ENCODE peak calls at places on chromosomes 1 and 21, in six cellular contexts. A, V, D, G, Y and K are unnamed samples.

GRCh38 chr1:4061521-4062031 is 161.5 kb upstream of the C1orf174 start:
- DNase-seq in A (no peak), V (no peak), D (no peak), G (no peak), Y (no peak), K (no peak)

GRCh38 chr1:228723287-228723686 is 12.0 kb upstream of the RHOU start:
- DNase-seq in A (no peak), V (no peak), D (no peak), G (no peak), Y (no peak), K (no peak)

GRCh38 chr21:31772674-31773555 is 41.0 kb upstream of the SCAF4 start:
- DNase-seq in A (no peak), V (no peak), D (no peak), G (no peak), Y (no peak), K (no peak)

GRCh38 chr21:28148400-28149064 is 844.1 kb downstream of the LTN1 start:
- DNase-seq in A (no peak), V (peak; percentile 39), D (no peak), G (no peak), Y (no peak), K (no peak)

GRCh38 chr1:211606327-211606913 is 27.5 kb upstream of the SLC30A1 start:
- DNase-seq in A (no peak), V (no peak), D (no peak), G (no peak), Y (no peak), K (no peak)

GRCh38 chr1:27071049-27071416 is 58.4 kb upstream of the TENT5B start:
- DNase-seq in A (no peak), V (peak; percentile 52), D (no peak), G (peak; percentile 10), Y (peak; percentile 62), K (no peak)

GRCh38 chr1:104906141-104906540 is 1156.4 kb downstream of the AMY1C start:
- DNase-seq in A (no peak), V (no peak), D (no peak), G (no peak), Y (peak; percentile 22), K (no peak)

GRCh38 chr1:119773711-119774241 is 5.1 kb upstream of the HMGCS2 start:
- DNase-seq in A (no peak), V (peak; percentile 27), D (no peak), G (no peak), Y (peak; percentile 7), K (no peak)

GRCh38 chr21:26501622-26502021 is 71.5 kb downstream of the CYYR1 start:
- DNase-seq in A (no peak), V (no peak), D (no peak), G (no peak), Y (no peak), K (no peak)

GRCh38 chr1:15100369-15101111 is 53.0 kb upstream of the TMEM51 start:
- DNase-seq in A (no peak), V (peak; percentile 53), D (peak; percentile 55), G (peak; percentile 6), Y (peak; percentile 82), K (peak; percentile 68)

GRCh38 chr1:185408675-185409270 is 91.7 kb upstream of the IVNS1ABP start:
- DNase-seq in A (no peak), V (peak; percentile 38), D (no peak), G (no peak), Y (no peak), K (no peak)

GRCh38 chr1:209576798-209577197 is 6.7 kb upstream of the CAMK1G start:
- DNase-seq in A (peak; percentile 27), V (peak; percentile 73), D (peak; percentile 86), G (peak; percentile 31), Y (peak; percentile 92), K (peak; percentile 91)

GRCh38 chr1:152185544-152186391 is 26.7 kb upstream of the RPTN start:
- DNase-seq in A (no peak), V (peak; percentile 78), D (peak; percentile 45), G (peak; percentile 55), Y (peak; percentile 84), K (peak; percentile 81)

GRCh38 chr1:181443231-181443853 is 40.0 kb upstream of the CACNA1E start:
- DNase-seq in A (no peak), V (no peak), D (no peak), G (no peak), Y (no peak), K (no peak)

GRCh38 chr1:55916480-55916879 is 662.9 kb downstream of the PLPP3 start:
- DNase-seq in A (no peak), V (peak; percentile 76), D (no peak), G (peak; percentile 48), Y (no peak), K (no peak)

GRCh38 chr1:242966892-242967291 is 288.2 kb downstream of the CEP170 start:
- DNase-seq in A (no peak), V (no peak), D (no peak), G (no peak), Y (no peak), K (no peak)

GRCh38 chr1:174276087-174276486 is 116.8 kb downstream of the RABGAP1L start:
- DNase-seq in A (no peak), V (no peak), D (no peak), G (no peak), Y (no peak), K (no peak)

GRCh38 chr21:36725793-36726386 is 27.0 kb downstream of the SIM2 start:
- DNase-seq in A (no peak), V (no peak), D (no peak), G (no peak), Y (no peak), K (no peak)

GRCh38 chr1:223683586-223684487 is 18.3 kb upstream of the CAPN8 start:
- DNase-seq in A (no peak), V (peak; percentile 63), D (peak; percentile 69), G (no peak), Y (peak; percentile 81), K (peak; percentile 87)

GRCh38 chr1:205199090-205199930 is 12.2 kb downstream of the DSTYK start:
- DNase-seq in A (no peak), V (no peak), D (peak; percentile 57), G (no peak), Y (no peak), K (no peak)

GRCh38 chr1:14517813-14518180 is 80.7 kb upstream of the KAZN start:
- DNase-seq in A (no peak), V (no peak), D (no peak), G (no peak), Y (no peak), K (no peak)